ENCODE peak calls at places on chromosomes 2 and 18, in nine cellular contexts. Y, Q, F, O, U, G, W, I and L are unnamed samples.
A peak's percentile ranks its signal among the peaks of the same experiment; 100 is the strongest.

GRCh38 chr2:86157009-86157556 is 38.2 kb downstream of the IMMT start:
- DNase-seq in F (no peak), G (no peak), Q (no peak), I (no peak), Y (no peak), O (no peak), U (no peak), W (no peak), L (no peak)

GRCh38 chr2:239820836-239821693 is 204.1 kb downstream of the NDUFA10 start:
- DNase-seq in U (no peak), Y (no peak), F (no peak), I (no peak), Q (no peak), O (no peak), G (no peak), W (no peak), L (no peak)

GRCh38 chr2:98465456-98466201 is 21.0 kb downstream of the INPP4A start:
- DNase-seq in G (peak; percentile 49), I (peak; percentile 81), Q (peak; percentile 67), U (no peak), O (no peak), Y (peak; percentile 63), W (peak; percentile 67), F (peak; percentile 83), L (peak; percentile 59)

GRCh38 chr18:49206717-49207116 is 253.7 kb downstream of the DYM start:
- DNase-seq in Q (no peak), W (peak; percentile 28), F (no peak), I (no peak), G (peak; percentile 45), O (no peak), U (no peak), Y (no peak), L (peak; percentile 26)

GRCh38 chr18:58863539-58864145 is 1.0 kb upstream of the ZNF532 start:
- DNase-seq in F (peak; percentile 80), Y (peak; percentile 29), I (peak; percentile 32), U (no peak), G (no peak), O (no peak), W (no peak), Q (peak; percentile 7), L (no peak)

GRCh38 chr2:61793389-61793836 is 60.4 kb downstream of the FAM161A start:
- DNase-seq in U (peak; percentile 65), O (no peak), F (peak; percentile 62), W (peak; percentile 44), Q (peak; percentile 68), I (peak; percentile 40), G (peak; percentile 58), Y (peak; percentile 71), L (peak; percentile 55)

GRCh38 chr2:16315458-16315835 is 350.2 kb downstream of the CYRIA start:
- DNase-seq in U (no peak), I (no peak), G (no peak), F (no peak), W (no peak), Q (no peak), Y (no peak), O (no peak), L (no peak)

GRCh38 chr2:7676714-7677113 is 759.5 kb downstream of the RNF144A start:
- DNase-seq in I (no peak), Q (no peak), U (no peak), W (no peak), O (no peak), Y (no peak), F (no peak), G (no peak), L (no peak)

GRCh38 chr18:28125051-28125450 is 51.9 kb downstream of the CDH2 start:
- DNase-seq in Y (no peak), U (no peak), O (no peak), G (no peak), I (no peak), F (no peak), W (no peak), Q (no peak), L (peak; percentile 63)

GRCh38 chr2:231717281-231718180 is 9.2 kb downstream of the PTMA start:
- DNase-seq in W (peak; percentile 59), O (no peak), I (no peak), G (no peak), U (peak; percentile 68), Q (no peak), Y (no peak), F (peak; percentile 68), L (peak; percentile 63)

GRCh38 chr18:74225193-74225840 is 66.4 kb downstream of the CYB5A start:
- DNase-seq in Q (no peak), I (no peak), O (no peak), W (no peak), U (no peak), F (no peak), Y (no peak), G (peak; percentile 57), L (peak; percentile 78)

GRCh38 chr18:54923339-54923956 is 35.8 kb downstream of the CCDC68 start:
- DNase-seq in Y (no peak), I (no peak), Q (no peak), G (no peak), U (no peak), W (no peak), O (no peak), F (no peak), L (peak; percentile 28)

GRCh38 chr18:9478545-9478944 is 3.2 kb downstream of the RALBP1 start:
- DNase-seq in Q (no peak), G (no peak), W (no peak), F (no peak), Y (no peak), O (no peak), U (no peak), I (no peak), L (no peak)

GRCh38 chr18:34972765-34973414 is 68.3 kb upstream of the MAPRE2 start:
- DNase-seq in W (no peak), G (no peak), I (no peak), O (no peak), U (no peak), Y (no peak), Q (no peak), F (no peak), L (no peak)

GRCh38 chr18:39313992-39314391 is 1748.4 kb upstream of the CELF4 start:
- DNase-seq in Q (no peak), U (no peak), O (no peak), Y (no peak), F (no peak), I (no peak), W (no peak), G (no peak), L (no peak)

GRCh38 chr18:62769216-62769615 is 53.9 kb downstream of the PHLPP1 start:
- DNase-seq in I (no peak), G (no peak), O (no peak), U (no peak), Q (no peak), W (no peak), F (no peak), Y (no peak), L (peak; percentile 54)

GRCh38 chr2:118481336-118481735 is 366.1 kb downstream of the EN1 start:
- DNase-seq in W (no peak), F (no peak), Y (no peak), U (no peak), Q (no peak), I (no peak), O (no peak), G (no peak), L (no peak)

GRCh38 chr18:69817335-69817935 is 130.2 kb downstream of the CD226 start:
- DNase-seq in I (no peak), W (peak; percentile 45), O (no peak), Q (no peak), Y (no peak), F (no peak), U (no peak), G (peak; percentile 93), L (peak; percentile 57)

GRCh38 chr18:73980289-73980979 is 167.2 kb downstream of the FBXO15 start:
- DNase-seq in W (no peak), Q (no peak), G (peak; percentile 9), U (no peak), I (no peak), O (no peak), Y (no peak), F (no peak), L (peak; percentile 10)

GRCh38 chr2:134250840-134251461 is 2.9 kb upstream of the MGAT5 start:
- DNase-seq in U (no peak), G (no peak), O (no peak), I (no peak), Q (no peak), F (no peak), W (no peak), Y (no peak), L (no peak)

GRCh38 chr18:35524236-35524635 is 26.5 kb upstream of the INO80C start:
- DNase-seq in W (no peak), Q (no peak), F (peak; percentile 64), O (no peak), Y (no peak), I (no peak), U (no peak), G (no peak), L (peak; percentile 47)

GRCh38 chr2:223973606-223974005 is 16.3 kb downstream of the MRPL44 start:
- DNase-seq in U (no peak), W (no peak), Y (no peak), I (no peak), G (no peak), O (no peak), F (no peak), Q (no peak), L (no peak)

GRCh38 chr2:152814475-152815030 is 96.1 kb downstream of the ARL6IP6 start:
- DNase-seq in O (no peak), U (no peak), Q (no peak), Y (no peak), G (no peak), I (no peak), F (no peak), W (no peak), L (no peak)

GRCh38 chr2:215553946-215554345 is 118.1 kb upstream of the FN1 start:
- DNase-seq in Q (no peak), I (no peak), W (no peak), Y (no peak), F (no peak), O (no peak), G (no peak), U (no peak), L (no peak)

GRCh38 chr18:74534150-74534969 is at the start of gene CNDP1:
- DNase-seq in U (no peak), G (no peak), Q (no peak), O (peak; percentile 58), Y (no peak), W (no peak), I (no peak), F (no peak), L (no peak)

GRCh38 chr18:29436459-29436858 is 1259.5 kb upstream of the CDH2 start:
- DNase-seq in Q (no peak), U (no peak), O (no peak), F (no peak), G (no peak), I (no peak), Y (no peak), W (no peak), L (no peak)

GRCh38 chr18:60060026-60060425 is 160.2 kb downstream of the PMAIP1 start:
- DNase-seq in W (peak; percentile 35), F (no peak), Q (no peak), U (no peak), I (no peak), Y (no peak), G (no peak), O (no peak), L (no peak)

GRCh38 chr18:59878644-59879043 is 21.2 kb upstream of the PMAIP1 start:
- DNase-seq in I (no peak), G (no peak), U (no peak), O (no peak), F (no peak), Q (no peak), W (peak; percentile 19), Y (no peak), L (peak; percentile 67)

GRCh38 chr2:237791977-237792727 is 6.4 kb upstream of the RBM44 start:
- DNase-seq in Y (no peak), Q (no peak), W (no peak), F (no peak), G (peak; percentile 9), U (no peak), O (no peak), I (no peak), L (peak; percentile 26)

GRCh38 chr2:8148260-8148880 is 533.5 kb upstream of the ID2 start:
- DNase-seq in U (no peak), G (peak; percentile 91), W (peak; percentile 85), F (no peak), O (no peak), Q (no peak), Y (no peak), I (no peak), L (peak; percentile 77)

GRCh38 chr2:160613466-160614153 is 120.0 kb upstream of the RBMS1 start:
- DNase-seq in Q (no peak), O (no peak), Y (no peak), F (no peak), U (no peak), G (peak; percentile 77), I (no peak), W (peak; percentile 88), L (peak; percentile 88)